ENCODE peak calls at places on chromosomes 2 and 18, in seven cellular contexts. Q is breast epithelium, W is IMR-90, H is testis, U is A549, D is heart left ventricle, Z is esophagus squamous epithelium. I is an unnamed sample.
A peak's percentile ranks its signal among the peaks of the same experiment; 100 is the strongest.

GRCh38 chr18:25248755-25249154 is 103.2 kb downstream of the ZNF521 start:
- DNase-seq in Q (no peak), W (peak; percentile 41), H (no peak), U (no peak), D (no peak), Z (no peak), I (no peak)

GRCh38 chr2:207474871-207475485 is 54.8 kb upstream of the CREB1 start:
- DNase-seq in Q (no peak), W (peak; percentile 68), H (peak; percentile 57), U (no peak), D (no peak), Z (no peak), I (no peak)

GRCh38 chr2:135948642-135949355 is 36.6 kb downstream of the DARS1 start:
- DNase-seq in Q (no peak), W (peak; percentile 83), H (no peak), U (peak; percentile 41), D (no peak), Z (no peak), I (no peak)

GRCh38 chr2:68936462-68936861 is 16.2 kb downstream of the GKN2 start:
- DNase-seq in Q (no peak), W (peak; percentile 82), H (no peak), U (no peak), D (no peak), Z (no peak), I (peak; percentile 17)

GRCh38 chr2:383173-383572 is 95.3 kb upstream of the ALKAL2 start:
- DNase-seq in Q (no peak), W (no peak), H (peak; percentile 32), U (no peak), D (no peak), Z (no peak), I (no peak)

GRCh38 chr2:29039718-29040480 is 34.4 kb downstream of the PCARE start:
- DNase-seq in Q (no peak), W (no peak), H (no peak), U (no peak), D (no peak), Z (no peak), I (no peak)

GRCh38 chr2:26187114-26187513 is 14.2 kb downstream of the GAREM2 start:
- DNase-seq in Q (no peak), W (no peak), H (no peak), U (no peak), D (no peak), Z (no peak), I (no peak)

GRCh38 chr2:232420463-232421188 is 14.0 kb downstream of the ALPG start:
- DNase-seq in Q (peak; percentile 51), W (no peak), H (no peak), U (peak; percentile 25), D (no peak), Z (no peak), I (peak; percentile 87)

DNA sequence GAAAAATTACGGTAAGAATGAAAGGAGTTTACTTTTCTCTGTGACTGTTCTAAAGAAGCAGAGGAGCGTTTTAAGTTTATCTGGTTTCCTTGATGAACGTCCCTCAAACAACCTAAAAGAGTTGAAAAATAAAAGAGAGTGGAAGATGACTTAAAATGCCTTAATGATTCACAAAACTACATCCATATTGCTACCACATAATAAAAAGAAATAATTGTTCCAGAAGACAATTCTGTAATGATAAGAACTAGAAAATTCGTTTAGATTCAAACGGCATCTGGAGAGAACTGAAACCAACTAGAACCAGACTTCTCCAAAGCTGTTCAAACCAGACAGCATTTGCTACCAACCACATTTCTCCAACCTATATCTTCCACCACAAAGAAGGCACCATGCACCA is 68.1 kb downstream of the TEKT4 start:
- DNase-seq in Q (no peak), W (no peak), H (no peak), U (no peak), D (no peak), Z (no peak), I (no peak)
- H3K4me3 ChIP-seq in Q (no peak overlapping the region), W (no peak overlapping the region), H (no peak overlapping the region), U (no peak overlapping the region), D (no peak overlapping the region), Z (no peak overlapping the region), I (no peak overlapping the region)

DNA sequence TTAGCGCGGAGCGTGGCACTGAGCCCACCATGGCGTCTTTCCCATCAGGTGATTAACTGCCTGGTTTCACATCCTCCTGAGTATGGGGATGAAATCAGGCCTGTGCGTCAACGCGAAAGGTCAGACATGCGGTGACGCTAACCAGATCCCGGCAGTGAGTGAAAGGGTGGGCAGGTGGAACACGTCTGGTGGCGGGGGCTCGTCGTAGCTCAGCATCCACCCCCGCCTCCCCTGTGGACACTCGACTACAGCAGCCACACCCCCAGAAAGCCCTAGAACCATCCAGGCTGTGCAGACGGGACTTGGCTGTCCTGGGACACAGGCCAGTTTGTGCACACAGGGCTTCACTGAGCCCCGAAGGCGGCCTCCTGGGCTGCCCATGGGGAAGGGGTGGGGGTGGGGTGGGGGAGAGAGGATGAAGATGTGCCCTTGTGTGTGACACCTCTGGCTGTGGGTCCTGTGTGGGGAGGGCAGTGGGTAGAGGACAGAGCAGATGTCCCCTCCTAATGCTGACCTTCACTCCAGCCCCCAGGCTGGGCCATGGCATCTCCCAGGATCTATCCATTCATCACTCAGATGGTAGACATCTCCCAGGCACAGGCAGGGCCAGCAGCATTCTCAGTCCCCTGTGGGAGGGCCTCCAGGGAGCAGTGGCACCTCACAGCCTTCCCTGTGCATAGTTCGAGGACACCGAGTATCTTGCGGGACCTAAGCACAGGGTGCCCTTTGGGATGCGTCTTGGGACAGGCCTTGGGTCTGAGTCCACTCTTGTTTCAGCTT is 27.5 kb downstream of the RAMP1 start:
- DNase-seq in Q (peak; percentile 50), W (peak; percentile 80), H (peak; percentile 60), U (no peak), D (peak; percentile 97), Z (no peak), I (no peak)
- TF ChIP-seq POLR2A in Q (no peak), W (no peak), H (no peak), U (no peak), D (no peak), Z (no peak), I (no peak)

GRCh38 chr2:37657471-37657870 is 14.0 kb downstream of the CDC42EP3 start:
- DNase-seq in Q (no peak), W (no peak), H (no peak), U (no peak), D (no peak), Z (no peak), I (no peak)

GRCh38 chr2:37658682-37659081 is 12.8 kb downstream of the CDC42EP3 start:
- DNase-seq in Q (no peak), W (no peak), H (no peak), U (no peak), D (no peak), Z (no peak), I (no peak)

GRCh38 chr2:37654932-37655331 is 16.5 kb downstream of the CDC42EP3 start:
- DNase-seq in Q (no peak), W (no peak), H (no peak), U (no peak), D (no peak), Z (no peak), I (no peak)

GRCh38 chr2:37655442-37655841 is 16.0 kb downstream of the CDC42EP3 start:
- DNase-seq in Q (no peak), W (no peak), H (no peak), U (no peak), D (no peak), Z (no peak), I (no peak)

DNA sequence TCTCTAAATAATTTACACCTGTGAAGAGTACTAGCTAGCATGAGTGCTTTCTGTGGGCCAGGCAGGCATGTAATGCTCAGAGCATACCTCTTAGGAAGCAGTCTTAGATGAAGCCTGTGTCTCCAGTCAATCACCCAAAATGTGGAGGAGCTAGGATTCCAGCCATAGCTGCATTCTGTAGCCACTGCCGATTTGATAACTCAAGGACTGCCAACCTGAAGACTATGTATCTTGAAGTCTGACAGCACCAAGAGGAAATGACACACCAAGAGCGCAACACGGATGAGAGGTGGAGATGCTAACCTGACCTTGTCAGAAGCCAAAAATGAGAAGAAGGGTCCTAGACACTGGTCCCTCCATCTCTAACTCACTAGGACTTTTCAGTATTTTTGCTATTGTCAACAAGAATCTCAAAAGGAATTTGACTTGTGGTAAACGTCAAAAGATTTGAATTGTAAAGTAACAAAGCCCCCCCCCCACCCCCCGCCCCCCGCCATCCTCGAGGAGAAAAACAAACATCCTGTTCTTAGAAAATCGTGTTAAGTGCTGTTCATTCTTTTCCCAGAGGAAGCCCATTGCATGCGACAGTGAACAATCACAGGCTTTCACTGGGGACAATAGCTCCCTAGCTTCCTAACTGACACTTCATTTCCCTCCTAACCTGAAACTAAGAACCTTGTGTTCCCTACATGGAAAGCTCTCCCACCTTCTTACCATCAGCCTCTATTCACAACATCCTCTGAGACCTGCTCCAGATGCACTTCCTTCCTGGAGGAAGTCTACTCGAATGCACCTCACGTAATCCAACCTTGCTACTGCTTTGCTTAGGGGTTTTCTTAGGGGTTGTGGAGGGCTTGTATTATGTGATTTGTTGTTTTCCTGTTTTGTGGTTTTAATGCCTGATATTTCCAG is 14.7 kb downstream of the CDC42EP3 start:
- DNase-seq in Q (no peak), W (no peak), H (no peak), U (no peak), D (no peak), Z (no peak), I (no peak)
- H3K4me3 ChIP-seq in Q (no peak overlapping the region), W (no peak overlapping the region), H (no peak overlapping the region), U (no peak overlapping the region), D (no peak overlapping the region), Z (no peak overlapping the region), I (no peak overlapping the region)

GRCh38 chr18:57051019-57051418 is 95.9 kb upstream of the BOD1L2 start:
- DNase-seq in Q (no peak), W (no peak), H (no peak), U (no peak), D (no peak), Z (no peak), I (no peak)
- TF ChIP-seq POLR2A in Q (no peak), W (no peak), H (no peak), U (no peak), D (no peak), Z (no peak), I (no peak)